ENCODE peak calls at places on chromosomes 12 and 14, in four cellular contexts. R, D, N and Q are unnamed samples.

GRCh38 chr12:124443929-124444712 is 123.3 kb downstream of the NCOR2 start:
- DNase-seq in R (no peak), D (no peak), N (no peak), Q (no peak)

GRCh38 chr12:54125950-54126695 is 62.7 kb downstream of the SMUG1 start:
- DNase-seq in R (peak; percentile 32), D (no peak), N (no peak), Q (peak; percentile 62)

GRCh38 chr12:130728158-130729058 is 12.3 kb upstream of the RIMBP2 start:
- DNase-seq in R (no peak), D (no peak), N (no peak), Q (no peak)

GRCh38 chr14:24315807-24316596 is 4.7 kb downstream of the LTB4R start:
- DNase-seq in R (no peak), D (no peak), N (peak; percentile 76), Q (no peak)

GRCh38 chr12:52903855-52904508 is 894 bp downstream of the KRT8 start:
- DNase-seq in R (no peak), D (peak; percentile 23), N (peak; percentile 70), Q (peak; percentile 71)

GRCh38 chr14:53333809-53334208 is 180.7 kb upstream of the DDHD1 start:
- DNase-seq in R (no peak), D (no peak), N (no peak), Q (no peak)

GRCh38 chr12:2051700-2052625 is 824 bp upstream of the CACNA1C start:
- DNase-seq in R (no peak), D (no peak), N (peak; percentile 14), Q (no peak)

GRCh38 chr12:6827437-6827894 is 741 bp upstream of the P3H3 start:
- DNase-seq in R (peak; percentile 95), D (peak; percentile 55), N (peak; percentile 33), Q (peak; percentile 77)

GRCh38 chr14:95674613-95675012 is 11.6 kb upstream of the TCL1B start:
- DNase-seq in R (no peak), D (no peak), N (no peak), Q (no peak)

GRCh38 chr12:106308611-106309010 is 6.1 kb downstream of the TCP11L2 start:
- DNase-seq in R (no peak), D (no peak), N (no peak), Q (no peak)

GRCh38 chr12:102811125-102811737 is 105.8 kb downstream of the PAH start:
- DNase-seq in R (peak; percentile 47), D (no peak), N (peak; percentile 49), Q (no peak)

GRCh38 chr14:56752428-56752827 is 57.9 kb downstream of the OTX2 start:
- DNase-seq in R (no peak), D (no peak), N (peak; percentile 21), Q (no peak)